ENCODE peak calls at places on chromosomes 11 and 22, in seven cellular contexts. One of them, this sample, is unnamed.

GRCh38 chr11:17927643-17928343 is 85.1 kb downstream of the SERGEF start:
- DNase-seq in H4: no peak
- DNase-seq in RWPE1: no peak
- DNase-seq in substantia nigra: no peak
- DNase-seq in NCI-H345: no peak
- DNase-seq in T-helper 22 cell: no peak
- DNase-seq in GM23338: no peak
- DNase-seq in this sample: no peak

GRCh38 chr11:134036484-134037092 is 32.3 kb upstream of the JAM3 start:
- DNase-seq in H4: no peak
- DNase-seq in RWPE1: no peak
- DNase-seq in substantia nigra: no peak
- DNase-seq in NCI-H345: no peak
- DNase-seq in T-helper 22 cell: no peak
- DNase-seq in GM23338: peak
- DNase-seq in this sample: peak

GRCh38 chr22:48368975-48369525 is 1458.6 kb downstream of the BRD1 start:
- DNase-seq in H4: no peak
- DNase-seq in RWPE1: no peak
- DNase-seq in substantia nigra: no peak
- DNase-seq in NCI-H345: no peak
- DNase-seq in T-helper 22 cell: no peak
- DNase-seq in GM23338: no peak
- DNase-seq in this sample: no peak

GRCh38 chr22:30326704-30327362 is at the start of gene TBC1D10A:
- DNase-seq in H4: peak
- DNase-seq in RWPE1: peak
- DNase-seq in substantia nigra: peak
- DNase-seq in NCI-H345: peak
- DNase-seq in T-helper 22 cell: peak
- DNase-seq in GM23338: peak
- DNase-seq in this sample: peak

GRCh38 chr11:16997624-16998023 is 16.6 kb downstream of the PLEKHA7 start:
- DNase-seq in H4: no peak
- DNase-seq in RWPE1: no peak
- DNase-seq in substantia nigra: no peak
- DNase-seq in NCI-H345: no peak
- DNase-seq in T-helper 22 cell: no peak
- DNase-seq in GM23338: no peak
- DNase-seq in this sample: no peak

GRCh38 chr11:2519879-2520735 is 75.3 kb downstream of the KCNQ1 start:
- DNase-seq in H4: no peak
- DNase-seq in RWPE1: no peak
- DNase-seq in substantia nigra: no peak
- DNase-seq in NCI-H345: no peak
- DNase-seq in T-helper 22 cell: no peak
- DNase-seq in GM23338: no peak
- DNase-seq in this sample: no peak

GRCh38 chr11:46200537-46201281 is 76.8 kb upstream of the CREB3L1 start:
- DNase-seq in H4: no peak
- DNase-seq in RWPE1: peak
- DNase-seq in substantia nigra: no peak
- DNase-seq in NCI-H345: no peak
- DNase-seq in T-helper 22 cell: no peak
- DNase-seq in GM23338: no peak
- DNase-seq in this sample: no peak

GRCh38 chr11:11786234-11786633 is 55.5 kb upstream of the USP47 start:
- DNase-seq in H4: peak
- DNase-seq in RWPE1: no peak
- DNase-seq in substantia nigra: no peak
- DNase-seq in NCI-H345: no peak
- DNase-seq in T-helper 22 cell: no peak
- DNase-seq in GM23338: no peak
- DNase-seq in this sample: peak

GRCh38 chr22:50660306-50660705 is 12.3 kb upstream of the SHANK3 start:
- DNase-seq in H4: no peak
- DNase-seq in RWPE1: no peak
- DNase-seq in substantia nigra: no peak
- DNase-seq in NCI-H345: no peak
- DNase-seq in T-helper 22 cell: no peak
- DNase-seq in GM23338: no peak
- DNase-seq in this sample: no peak

GRCh38 chr11:121723261-121723741 is 270.5 kb upstream of the SORL1-AS1 start:
- DNase-seq in H4: no peak
- DNase-seq in RWPE1: no peak
- DNase-seq in substantia nigra: peak
- DNase-seq in NCI-H345: no peak
- DNase-seq in T-helper 22 cell: no peak
- DNase-seq in GM23338: peak
- DNase-seq in this sample: peak

GRCh38 chr22:44943701-44944324 is 66.0 kb downstream of the PHF21B start:
- DNase-seq in H4: no peak
- DNase-seq in RWPE1: no peak
- DNase-seq in substantia nigra: no peak
- DNase-seq in NCI-H345: no peak
- DNase-seq in T-helper 22 cell: no peak
- DNase-seq in GM23338: no peak
- DNase-seq in this sample: no peak

GRCh38 chr11:15873501-15873900 is 482.8 kb downstream of the SOX6 start:
- DNase-seq in H4: no peak
- DNase-seq in RWPE1: no peak
- DNase-seq in substantia nigra: no peak
- DNase-seq in NCI-H345: no peak
- DNase-seq in T-helper 22 cell: no peak
- DNase-seq in GM23338: no peak
- DNase-seq in this sample: no peak

GRCh38 chr22:39289445-39290247 is 29.8 kb downstream of the RPL3 start:
- DNase-seq in H4: no peak
- DNase-seq in RWPE1: no peak
- DNase-seq in substantia nigra: no peak
- DNase-seq in NCI-H345: no peak
- DNase-seq in T-helper 22 cell: no peak
- DNase-seq in GM23338: no peak
- DNase-seq in this sample: no peak

GRCh38 chr11:22778642-22779041 is 51.0 kb downstream of the SVIP start:
- DNase-seq in H4: peak
- DNase-seq in RWPE1: no peak
- DNase-seq in substantia nigra: no peak
- DNase-seq in NCI-H345: no peak
- DNase-seq in T-helper 22 cell: no peak
- DNase-seq in GM23338: peak
- DNase-seq in this sample: peak